ENCODE peak calls at places on chromosome 15, in six cellular contexts. I, D, L, W, Y and U are unnamed samples. For H3K4me1, the result is how much of the 10 kb centered on the place peaks cover.

GRCh38 chr15:58438956-58439355 is 7.2 kb downstream of the LIPC start:
- DNase-seq in I (peak), D (peak), Y (peak), L (no peak), W (no peak), U (no peak)

GRCh38 chr15:96273317-96274086 is 57.0 kb upstream of the NR2F2 start:
- DNase-seq in I (no peak), L (no peak), D (no peak), Y (peak), W (no peak), U (no peak)

GRCh38 chr15:75368689-75369239 is 357 bp upstream of the MAN2C1 start:
- DNase-seq in W (no peak), Y (no peak), L (no peak), I (no peak), D (no peak), U (no peak)

GRCh38 chr15:83538682-83539081 is 91.5 kb downstream of the SH3GL3 start:
- DNase-seq in W (no peak), Y (peak), I (no peak), D (no peak), L (no peak), U (no peak)

GRCh38 chr15:88708256-88709054 is 69.6 kb downstream of the ISG20 start:
- DNase-seq in Y (peak), I (no peak), W (no peak), D (no peak), L (no peak), U (no peak)

GRCh38 chr15:92817339-92817886 is 82.7 kb upstream of the CHD2 start:
- DNase-seq in W (no peak), I (no peak), Y (no peak), L (no peak), D (peak), U (no peak)

GRCh38 chr15:88061452-88061851 is 195.1 kb downstream of the NTRK3 start:
- DNase-seq in L (no peak), W (no peak), Y (no peak), I (no peak), D (no peak), U (no peak)

GRCh38 chr15:59200560-59200959 is 6.1 kb upstream of the LDHAL6B start:
- DNase-seq in Y (no peak), I (no peak), W (no peak), D (no peak), L (no peak), U (no peak)

GRCh38 chr15:40307421-40308165 is at the start of gene PLCB2:
- DNase-seq in W (peak), Y (no peak), D (peak), I (no peak), L (no peak), U (no peak)

GRCh38 chr15:81297580-81298575 is 26.1 kb downstream of the STARD5 start:
- DNase-seq in W (no peak), D (no peak), L (no peak), Y (no peak), I (no peak), U (no peak)

GRCh38 chr15:81298606-81299005 is 25.3 kb downstream of the STARD5 start:
- DNase-seq in W (no peak), I (no peak), D (no peak), L (no peak), Y (no peak), U (no peak)

GRCh38 chr15:81301815-81302399 is 22.0 kb downstream of the STARD5 start:
- DNase-seq in I (no peak), D (peak), Y (no peak), W (no peak), L (peak), U (no peak)

GRCh38 chr15:81301385-81301784 is 22.6 kb downstream of the STARD5 start:
- DNase-seq in D (no peak), I (no peak), W (no peak), Y (no peak), L (no peak), U (no peak)

GRCh38 chr15:81299630-81300273 is 24.2 kb downstream of the STARD5 start:
- DNase-seq in D (no peak), L (no peak), W (no peak), Y (no peak), I (no peak), U (no peak)
- H3K4me3 ChIP-seq in D (peak), L (peak), W (no peak), Y (no peak), I (no peak), U (no peak)

GRCh38 chr15:25740438-25741252 is 122.5 kb downstream of the ATP10A start:
- DNase-seq in W (no peak), Y (no peak), D (no peak), I (no peak), L (no peak), U (no peak)

GRCh38 chr15:25738171-25738792 is 124.8 kb downstream of the ATP10A start:
- DNase-seq in D (no peak), I (no peak), W (no peak), L (no peak), Y (peak), U (no peak)

GRCh38 chr15:25742008-25742407 is 121.1 kb downstream of the ATP10A start:
- DNase-seq in D (no peak), Y (no peak), W (no peak), L (no peak), I (no peak), U (no peak)

GRCh38 chr15:25741253-25741575 is 121.9 kb downstream of the ATP10A start:
- DNase-seq in L (no peak), W (no peak), Y (no peak), I (no peak), D (peak), U (no peak)

DNA sequence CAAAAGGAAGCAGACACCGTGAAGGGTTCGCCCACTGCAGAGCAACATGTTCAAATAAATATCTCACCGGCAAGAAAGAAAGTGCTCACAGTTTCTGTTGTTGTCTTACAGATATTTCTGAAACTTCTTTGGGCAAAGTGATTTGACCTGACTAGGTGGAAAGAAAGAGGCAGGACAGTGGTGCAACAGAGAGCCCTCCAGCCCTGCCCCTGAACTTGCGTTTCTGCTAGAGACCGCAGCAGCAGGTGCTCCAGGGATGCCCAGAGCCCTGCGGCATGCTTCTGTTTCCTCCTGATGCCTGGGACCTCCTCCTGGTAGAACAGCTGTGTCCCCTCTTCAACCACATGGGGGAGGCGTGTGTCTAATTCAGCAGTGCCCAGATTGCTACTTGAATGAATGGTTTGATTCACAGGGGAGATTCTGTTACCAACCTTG is 123.4 kb downstream of the ATP10A start:
- DNase-seq in W (no peak), Y (peak), L (no peak), D (peak), I (no peak), U (no peak)
- TF ChIP-seq CTCF in W (no peak), Y (peak), L (no peak), D (peak), I (peak), U (peak)

GRCh38 chr15:38699633-38700230 is 135.1 kb upstream of the RASGRP1 start:
- DNase-seq in L (peak), Y (peak), W (peak), D (peak), I (peak), U (no peak)
- H3K4me1 ChIP-seq in L (under half), Y (under half), W (under half), D (under half), I (under half), U (under half)

DNA sequence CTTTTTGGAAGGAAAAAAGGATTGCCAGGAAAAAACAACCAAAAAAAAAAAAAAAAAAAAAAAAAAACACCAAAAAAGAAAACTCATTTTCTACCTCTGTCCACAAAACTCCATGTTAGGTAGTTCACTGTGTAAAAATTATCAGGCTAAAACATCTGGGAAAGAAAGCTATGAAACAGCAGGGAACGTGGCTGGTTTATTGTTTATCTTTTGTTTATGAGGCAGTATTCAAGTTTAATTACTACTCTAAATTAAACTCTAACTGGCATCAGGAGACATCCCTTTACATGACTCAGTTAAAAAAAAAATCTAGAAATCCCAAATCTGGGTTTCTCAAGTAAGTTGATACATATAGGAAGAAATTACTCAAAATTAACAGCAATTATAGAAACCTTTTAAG is 21.8 kb downstream of the MEIS2 start:
- DNase-seq in I (no peak), D (no peak), W (no peak), L (no peak), Y (no peak), U (no peak)
- H3K4me3 ChIP-seq in I (no peak), D (no peak), W (no peak), L (no peak), Y (no peak), U (no peak)

GRCh38 chr15:64751464-64751863 is 23.9 kb downstream of the RBPMS2 start:
- DNase-seq in D (no peak), I (no peak), L (no peak), W (no peak), Y (no peak), U (no peak)

GRCh38 chr15:64748251-64748650 is 27.1 kb downstream of the RBPMS2 start:
- DNase-seq in Y (no peak), D (no peak), W (no peak), L (no peak), I (no peak), U (no peak)

GRCh38 chr15:64749167-64749566 is 26.2 kb downstream of the RBPMS2 start:
- DNase-seq in L (no peak), Y (peak), I (no peak), W (no peak), D (no peak), U (no peak)

GRCh38 chr15:64747578-64747977 is 27.8 kb downstream of the RBPMS2 start:
- DNase-seq in I (no peak), L (no peak), Y (no peak), W (no peak), D (no peak), U (no peak)

DNA sequence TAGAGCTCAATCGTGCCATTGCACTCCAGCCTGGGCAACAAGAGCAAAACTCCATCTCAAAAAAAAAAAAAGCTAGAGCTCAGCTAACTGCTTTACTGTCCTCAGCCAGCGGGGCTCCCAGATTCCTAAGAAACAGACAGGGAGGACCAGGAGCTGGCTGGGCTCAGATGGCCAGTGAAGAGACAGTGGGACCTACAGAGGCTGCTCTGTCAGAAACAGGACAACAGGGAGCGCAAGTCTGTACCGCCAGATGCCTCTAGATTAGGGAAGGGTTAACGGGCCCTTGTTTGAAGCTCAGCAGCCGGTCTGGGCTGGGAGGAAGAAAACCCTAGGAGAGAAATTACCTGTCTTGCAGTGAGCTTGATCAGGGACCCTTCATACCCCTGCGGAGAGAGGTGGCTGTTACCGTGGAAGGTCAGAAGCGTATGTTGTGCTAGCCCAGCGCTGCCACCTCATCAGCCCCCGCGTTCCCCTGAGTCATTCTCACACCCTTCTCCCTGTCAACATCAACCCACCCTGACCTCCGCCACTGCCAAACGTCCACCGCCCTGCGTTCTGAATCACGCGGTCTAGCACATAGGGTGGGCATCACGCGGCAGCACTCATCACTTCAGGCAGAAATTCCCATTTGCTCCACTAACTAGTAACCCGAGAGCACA is 25.3 kb downstream of the RBPMS2 start:
- DNase-seq in I (peak), W (no peak), D (no peak), Y (peak), L (no peak), U (no peak)
- TF ChIP-seq CTCF in I (no peak), W (no peak), D (no peak), Y (no peak), L (no peak), U (no peak)

DNA sequence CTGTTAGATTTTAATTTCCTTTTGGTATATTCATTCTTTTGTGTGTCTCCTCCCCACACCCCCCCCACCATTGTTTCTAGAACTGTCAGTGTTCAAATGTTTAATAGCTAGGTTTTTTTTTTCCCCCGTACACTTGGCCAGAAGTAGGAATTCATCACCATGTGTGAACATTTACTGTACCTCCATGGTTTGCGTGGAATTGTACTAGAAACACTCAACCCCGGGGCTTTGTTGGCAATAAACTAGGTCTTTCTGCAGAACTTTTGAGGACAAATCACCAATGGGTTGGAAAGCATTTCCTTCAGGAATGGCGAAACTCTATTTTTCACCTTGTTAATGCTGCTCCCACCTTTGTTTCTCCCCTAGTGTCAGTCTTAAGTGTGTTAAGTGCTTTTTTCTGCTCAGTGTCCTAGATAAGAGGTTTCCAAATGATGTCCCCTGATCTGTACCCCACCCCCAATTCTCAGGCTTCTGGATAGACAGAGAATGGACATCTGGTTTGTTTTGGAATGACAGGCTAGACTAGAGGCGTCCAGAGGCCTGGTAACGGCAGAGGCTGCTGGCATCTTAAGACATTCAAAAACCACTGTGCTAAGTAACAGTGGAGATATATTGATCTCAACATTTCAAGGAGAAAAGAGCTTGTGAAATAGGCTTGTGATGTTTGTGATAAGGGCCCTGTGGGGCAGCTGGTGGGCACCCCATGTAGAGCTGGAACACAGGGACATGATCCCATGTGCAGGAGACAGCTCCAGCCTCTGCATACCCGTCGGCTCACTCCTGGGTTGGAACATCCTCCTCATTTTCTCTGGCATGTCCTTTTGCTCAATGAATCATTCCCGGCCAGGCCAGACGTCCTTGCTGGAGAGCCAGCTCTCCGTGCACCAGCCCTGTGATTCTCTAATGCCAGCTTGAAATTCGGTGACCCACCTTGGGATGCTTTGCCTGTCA is 77.0 kb downstream of the SMAD3 start:
- DNase-seq in Y (peak), W (no peak), L (no peak), D (no peak), I (no peak), U (no peak)
- H3K4me1 ChIP-seq in Y (half or more), W (half or more), L (half or more), D (under half), I (half or more), U (half or more)

GRCh38 chr15:73752817-73753214 is 335 bp downstream of the INSYN1 start:
- DNase-seq in W (no peak), L (no peak), I (no peak), Y (peak), D (no peak), U (no peak)
- H3K4me3 ChIP-seq in W (peak), L (peak), I (peak), Y (peak), D (no peak), U (peak)

DNA sequence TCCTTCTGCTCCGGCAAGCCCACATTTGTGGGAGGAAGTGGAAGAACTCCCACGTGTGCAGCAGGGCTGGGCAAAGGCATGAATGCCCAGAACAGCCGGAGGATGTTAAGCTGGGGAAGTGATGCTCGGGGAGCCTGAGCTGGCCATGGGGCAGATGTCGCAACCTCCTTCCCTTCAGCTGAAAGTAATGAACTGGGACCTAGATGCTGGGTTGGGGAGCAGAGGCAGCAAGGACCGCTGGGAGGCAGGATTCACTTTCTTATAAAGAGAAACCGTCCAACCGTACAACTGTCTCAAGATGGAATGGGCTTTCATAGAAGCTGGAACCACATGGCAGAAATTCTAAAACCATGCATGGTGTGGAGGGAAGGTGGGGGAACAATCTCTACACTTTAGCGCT is 290.9 kb downstream of the OCA2 start:
- DNase-seq in I (no peak), Y (no peak), L (no peak), W (no peak), D (no peak), U (no peak)
- TF ChIP-seq CTCF in I (no peak), Y (no peak), L (no peak), W (no peak), D (no peak), U (no peak)

GRCh38 chr15:78630886-78631633 is 9.9 kb downstream of the CHRNB4 start:
- DNase-seq in W (no peak), I (no peak), D (no peak), L (peak), Y (no peak), U (no peak)
- H3K4me1 ChIP-seq in W (under half), I (under half), D (under half), L (under half), Y (under half), U (under half)

GRCh38 chr15:64985382-64986033 is 4.2 kb downstream of the SPG21 start:
- DNase-seq in L (peak), I (no peak), W (no peak), D (no peak), Y (peak), U (no peak)
- H3K4me3 ChIP-seq in L (no peak), I (no peak), W (no peak), D (peak), Y (no peak), U (no peak)